ENCODE peak calls at places on chromosomes 13 and 19, in five cellular contexts. M, Z, J, V and C are unnamed samples.

GRCh38 chr19:17052439-17052838 is 22.8 kb downstream of the HAUS8 start:
- DNase-seq in M (peak), Z (peak), J (no peak), V (peak), C (peak)

GRCh38 chr19:2782357-2782935 is 627 bp downstream of the SGTA start:
- DNase-seq in M (peak), Z (no peak), J (no peak), V (peak), C (peak)

GRCh38 chr13:39317284-39317683 is 279.0 kb downstream of the NHLRC3 start:
- DNase-seq in M (peak), Z (no peak), J (peak), V (peak), C (no peak)

GRCh38 chr13:41053384-41053826 is 7.9 kb upstream of the WBP4 start:
- DNase-seq in M (peak), Z (no peak), J (no peak), V (peak), C (peak)

GRCh38 chr13:36395280-36395679 is 37.0 kb upstream of the CCNA1 start:
- DNase-seq in M (peak), Z (no peak), J (no peak), V (peak), C (peak)

GRCh38 chr19:3061214-3062161 is 807 bp downstream of the TLE5 start:
- DNase-seq in M (peak), Z (peak), J (peak), V (peak), C (no peak)

GRCh38 chr19:16315825-16316505 is 8.7 kb upstream of the KLF2 start:
- DNase-seq in M (peak), Z (no peak), J (peak), V (peak), C (no peak)

GRCh38 chr19:48970923-48971395 is 5.8 kb downstream of the FTL start:
- DNase-seq in M (peak), Z (peak), J (peak), V (peak), C (peak)

GRCh38 chr13:35191883-35192282 is 249.8 kb downstream of the NBEA start:
- DNase-seq in M (peak), Z (no peak), J (no peak), V (no peak), C (no peak)

GRCh38 chr19:19120308-19121156 is 17.7 kb downstream of the TMEM161A start:
- DNase-seq in M (peak), Z (no peak), J (peak), V (peak), C (peak)

GRCh38 chr19:45047188-45047797 is 8.4 kb downstream of the CLASRP start:
- DNase-seq in M (no peak), Z (no peak), J (no peak), V (no peak), C (peak)

GRCh38 chr19:44675516-44675915 is 4.2 kb downstream of the CEACAM19 start:
- DNase-seq in M (no peak), Z (no peak), J (no peak), V (no peak), C (no peak)

GRCh38 chr13:56706485-56706884 is 434.2 kb upstream of the PRR20A start:
- DNase-seq in M (no peak), Z (no peak), J (no peak), V (no peak), C (no peak)

GRCh38 chr13:40231311-40231710 is 435.1 kb downstream of the FOXO1 start:
- DNase-seq in M (no peak), Z (no peak), J (no peak), V (peak), C (no peak)

GRCh38 chr13:48908381-48909087 is 67.2 kb upstream of the FNDC3A start:
- DNase-seq in M (peak), Z (no peak), J (peak), V (peak), C (no peak)

GRCh38 chr13:112693831-112694497 is 4.1 kb downstream of the ATP11A start:
- DNase-seq in M (peak), Z (no peak), J (peak), V (peak), C (peak)

GRCh38 chr19:29547361-29547960 is 21.7 kb downstream of the VSTM2B start:
- DNase-seq in M (no peak), Z (no peak), J (no peak), V (no peak), C (no peak)

GRCh38 chr19:18609717-18610051 is 3.0 kb upstream of the TMEM59L start:
- DNase-seq in M (no peak), Z (no peak), J (no peak), V (no peak), C (no peak)

GRCh38 chr19:47776568-47776967 is 1.9 kb upstream of the SELENOW start:
- DNase-seq in M (no peak), Z (no peak), J (no peak), V (no peak), C (no peak)

GRCh38 chr19:51121257-51121656 is 3.4 kb upstream of the SIGLEC9 start:
- DNase-seq in M (no peak), Z (no peak), J (peak), V (no peak), C (no peak)